ENCODE peak calls at places on chromosomes 5 and 9, in seven cellular contexts. One of them, this sample, is unnamed.

GRCh38 chr9:76194896-76195295 is 199.3 kb downstream of the RFK start:
- DNase-seq in bronchial epithelial cell: peak
- DNase-seq in IMR-90: peak
- DNase-seq in fibroblast of the aortic adventitia: no peak
- DNase-seq in GM12878: no peak
- DNase-seq in AG04450: no peak
- DNase-seq in lower leg skin: no peak
- DNase-seq in this sample: peak

GRCh38 chr5:103532116-103532734 is 30.4 kb downstream of the NUDT12 start:
- DNase-seq in IMR-90: no peak
- DNase-seq in GM12878: no peak
- DNase-seq in bronchial epithelial cell: peak
- DNase-seq in fibroblast of the aortic adventitia: peak
- DNase-seq in AG04450: no peak
- DNase-seq in lower leg skin: no peak
- DNase-seq in this sample: peak

GRCh38 chr9:1238407-1238806 is 188.2 kb downstream of the DMRT2 start:
- DNase-seq in bronchial epithelial cell: peak
- DNase-seq in AG04450: no peak
- DNase-seq in IMR-90: no peak
- DNase-seq in lower leg skin: no peak
- DNase-seq in GM12878: no peak
- DNase-seq in fibroblast of the aortic adventitia: no peak
- DNase-seq in this sample: peak

GRCh38 chr5:74075900-74076484 is 450.0 kb downstream of the ARHGEF28 start:
- DNase-seq in IMR-90: peak
- DNase-seq in bronchial epithelial cell: peak
- DNase-seq in AG04450: no peak
- DNase-seq in lower leg skin: no peak
- DNase-seq in GM12878: no peak
- DNase-seq in fibroblast of the aortic adventitia: no peak
- DNase-seq in this sample: peak

GRCh38 chr5:114418546-114419388 is 56.9 kb downstream of the KCNN2 start:
- DNase-seq in GM12878: peak
- DNase-seq in AG04450: no peak
- DNase-seq in IMR-90: no peak
- DNase-seq in fibroblast of the aortic adventitia: no peak
- DNase-seq in bronchial epithelial cell: no peak
- DNase-seq in lower leg skin: no peak
- DNase-seq in this sample: no peak

GRCh38 chr9:132409828-132410528 is at the start of gene CFAP77:
- DNase-seq in GM12878: no peak
- DNase-seq in fibroblast of the aortic adventitia: peak
- DNase-seq in IMR-90: peak
- DNase-seq in lower leg skin: peak
- DNase-seq in bronchial epithelial cell: peak
- DNase-seq in AG04450: peak
- DNase-seq in this sample: peak

GRCh38 chr9:37926737-37927590 is 23.0 kb upstream of the SLC25A51 start:
- DNase-seq in bronchial epithelial cell: no peak
- DNase-seq in fibroblast of the aortic adventitia: no peak
- DNase-seq in IMR-90: no peak
- DNase-seq in GM12878: no peak
- DNase-seq in lower leg skin: no peak
- DNase-seq in AG04450: no peak
- DNase-seq in this sample: no peak

GRCh38 chr9:109463924-109464625 is 34.0 kb downstream of the PTPN3 start:
- DNase-seq in AG04450: no peak
- DNase-seq in lower leg skin: no peak
- DNase-seq in bronchial epithelial cell: peak
- DNase-seq in fibroblast of the aortic adventitia: no peak
- DNase-seq in GM12878: peak
- DNase-seq in IMR-90: no peak
- DNase-seq in this sample: peak

GRCh38 chr5:149211566-149211965 is 60.1 kb upstream of the AFAP1L1 start:
- DNase-seq in IMR-90: peak
- DNase-seq in bronchial epithelial cell: no peak
- DNase-seq in AG04450: peak
- DNase-seq in fibroblast of the aortic adventitia: peak
- DNase-seq in lower leg skin: no peak
- DNase-seq in GM12878: no peak
- DNase-seq in this sample: no peak

DNA sequence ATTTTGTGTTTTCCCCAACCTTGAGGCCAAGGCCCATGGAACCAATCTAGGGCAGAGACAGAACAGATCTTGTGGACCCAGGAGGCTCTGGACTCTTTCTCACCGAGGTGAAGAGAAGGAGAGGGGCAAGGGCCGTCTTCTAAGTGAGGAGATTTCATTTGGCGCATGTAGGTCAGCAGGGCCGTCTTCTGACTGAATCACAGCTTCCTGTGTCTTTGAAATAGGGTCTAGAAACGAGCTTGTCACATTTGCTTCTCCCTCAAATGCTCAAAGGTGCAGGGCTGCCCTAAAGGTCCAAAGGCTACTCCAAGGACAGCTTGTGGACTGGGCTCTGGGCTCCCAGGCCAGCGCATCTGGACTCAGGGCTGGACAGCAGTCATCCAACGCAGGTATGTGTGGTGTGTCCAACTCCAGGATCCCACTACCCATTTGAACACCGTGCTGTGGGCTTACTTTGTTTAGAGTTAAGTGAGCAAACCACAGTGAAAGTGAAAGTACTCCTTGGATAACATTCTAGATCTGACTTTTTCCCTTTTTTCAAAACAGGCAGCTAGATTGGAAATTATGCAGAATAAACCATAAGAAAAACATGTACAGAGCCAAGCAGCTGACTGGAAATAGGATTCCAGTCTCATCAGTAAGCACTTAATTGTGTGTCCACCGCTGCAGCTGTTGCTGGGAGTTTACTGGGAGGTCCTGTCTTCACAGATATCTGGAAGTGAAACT is 357.0 kb downstream of the GADD45G start:
- DNase-seq in lower leg skin: no peak
- DNase-seq in IMR-90: peak
- DNase-seq in fibroblast of the aortic adventitia: peak
- DNase-seq in AG04450: no peak
- DNase-seq in bronchial epithelial cell: no peak
- DNase-seq in GM12878: no peak
- DNase-seq in this sample: no peak
- H3K4me3 ChIP-seq in lower leg skin: no peak
- H3K4me3 ChIP-seq in IMR-90: no peak
- H3K4me3 ChIP-seq in fibroblast of the aortic adventitia: no peak
- H3K4me3 ChIP-seq in AG04450: no peak
- H3K4me3 ChIP-seq in bronchial epithelial cell: no peak
- H3K4me3 ChIP-seq in GM12878: no peak
- H3K4me3 ChIP-seq in this sample: no peak

GRCh38 chr9:129885018-129885669 is 49.9 kb downstream of the USP20 start:
- DNase-seq in bronchial epithelial cell: no peak
- DNase-seq in AG04450: no peak
- DNase-seq in fibroblast of the aortic adventitia: no peak
- DNase-seq in GM12878: peak
- DNase-seq in lower leg skin: peak
- DNase-seq in IMR-90: no peak
- DNase-seq in this sample: no peak
- TF ChIP-seq CTCF in bronchial epithelial cell: peak
- TF ChIP-seq CTCF in AG04450: no peak
- TF ChIP-seq CTCF in fibroblast of the aortic adventitia: no peak
- TF ChIP-seq CTCF in GM12878: peak
- TF ChIP-seq CTCF in lower leg skin: no peak
- TF ChIP-seq CTCF in IMR-90: no peak
- TF ChIP-seq CTCF in this sample: no peak

GRCh38 chr9:127968046-127968445 is 12.7 kb downstream of the EEIG1 start:
- DNase-seq in fibroblast of the aortic adventitia: peak
- DNase-seq in lower leg skin: no peak
- DNase-seq in IMR-90: peak
- DNase-seq in bronchial epithelial cell: peak
- DNase-seq in GM12878: no peak
- DNase-seq in AG04450: no peak
- DNase-seq in this sample: peak
- H3K4me3 ChIP-seq in fibroblast of the aortic adventitia: no peak
- H3K4me3 ChIP-seq in lower leg skin: no peak
- H3K4me3 ChIP-seq in IMR-90: no peak
- H3K4me3 ChIP-seq in bronchial epithelial cell: no peak
- H3K4me3 ChIP-seq in GM12878: no peak
- H3K4me3 ChIP-seq in AG04450: no peak
- H3K4me3 ChIP-seq in this sample: no peak

DNA sequence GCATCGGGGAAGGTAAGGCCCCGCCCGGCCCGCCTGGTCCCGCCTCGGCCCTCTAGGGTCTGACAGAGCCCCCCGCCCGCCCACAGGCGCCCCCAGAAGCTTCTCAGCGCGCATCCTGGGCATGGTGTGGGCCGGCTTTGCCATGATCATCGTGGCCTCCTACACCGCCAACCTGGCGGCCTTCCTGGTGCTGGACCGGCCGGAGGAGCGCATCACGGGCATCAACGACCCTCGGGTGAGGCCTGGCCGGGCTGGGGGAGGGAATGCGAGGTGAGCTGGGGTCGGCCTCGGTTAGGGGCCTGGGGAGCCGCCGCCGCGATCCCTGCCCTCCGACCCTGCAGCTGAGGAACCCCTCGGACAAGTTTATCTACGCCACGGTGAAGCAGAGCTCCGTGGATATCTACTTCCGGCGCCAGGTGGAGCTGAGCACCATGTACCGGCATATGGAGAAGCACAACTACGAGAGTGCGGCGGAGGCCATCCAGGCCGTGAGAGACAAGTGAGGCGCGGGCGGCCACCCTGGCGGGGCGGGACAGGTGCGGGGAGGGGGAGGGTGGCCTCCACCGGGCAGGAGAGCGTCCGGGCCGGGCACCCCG is 7.2 kb downstream of the LRRC26 start:
- DNase-seq in lower leg skin: no peak
- DNase-seq in IMR-90: no peak
- DNase-seq in bronchial epithelial cell: no peak
- DNase-seq in fibroblast of the aortic adventitia: no peak
- DNase-seq in GM12878: no peak
- DNase-seq in AG04450: no peak
- DNase-seq in this sample: peak
- TF ChIP-seq CTCF in lower leg skin: no peak
- TF ChIP-seq CTCF in IMR-90: no peak
- TF ChIP-seq CTCF in bronchial epithelial cell: peak
- TF ChIP-seq CTCF in fibroblast of the aortic adventitia: no peak
- TF ChIP-seq CTCF in GM12878: no peak
- TF ChIP-seq CTCF in AG04450: no peak
- TF ChIP-seq CTCF in this sample: no peak

GRCh38 chr5:140159014-140159927 is 15.7 kb upstream of the CYSTM1 start:
- DNase-seq in GM12878: no peak
- DNase-seq in IMR-90: no peak
- DNase-seq in AG04450: no peak
- DNase-seq in bronchial epithelial cell: no peak
- DNase-seq in fibroblast of the aortic adventitia: no peak
- DNase-seq in lower leg skin: no peak
- DNase-seq in this sample: no peak

GRCh38 chr5:140153905-140154304 is 21.1 kb upstream of the CYSTM1 start:
- DNase-seq in AG04450: no peak
- DNase-seq in lower leg skin: no peak
- DNase-seq in GM12878: no peak
- DNase-seq in fibroblast of the aortic adventitia: no peak
- DNase-seq in bronchial epithelial cell: no peak
- DNase-seq in IMR-90: no peak
- DNase-seq in this sample: no peak

GRCh38 chr5:140153255-140153654 is 21.7 kb upstream of the CYSTM1 start:
- DNase-seq in bronchial epithelial cell: no peak
- DNase-seq in fibroblast of the aortic adventitia: no peak
- DNase-seq in GM12878: no peak
- DNase-seq in IMR-90: no peak
- DNase-seq in lower leg skin: no peak
- DNase-seq in AG04450: no peak
- DNase-seq in this sample: no peak

GRCh38 chr5:140160432-140160831 is 14.6 kb upstream of the CYSTM1 start:
- DNase-seq in AG04450: no peak
- DNase-seq in bronchial epithelial cell: no peak
- DNase-seq in IMR-90: no peak
- DNase-seq in fibroblast of the aortic adventitia: no peak
- DNase-seq in lower leg skin: no peak
- DNase-seq in GM12878: no peak
- DNase-seq in this sample: no peak

GRCh38 chr5:140157032-140157781 is 17.8 kb upstream of the CYSTM1 start:
- DNase-seq in AG04450: no peak
- DNase-seq in bronchial epithelial cell: peak
- DNase-seq in IMR-90: peak
- DNase-seq in GM12878: peak
- DNase-seq in lower leg skin: peak
- DNase-seq in fibroblast of the aortic adventitia: peak
- DNase-seq in this sample: peak
- H3K4me3 ChIP-seq in AG04450: peak
- H3K4me3 ChIP-seq in bronchial epithelial cell: peak
- H3K4me3 ChIP-seq in IMR-90: peak
- H3K4me3 ChIP-seq in GM12878: peak
- H3K4me3 ChIP-seq in lower leg skin: no peak
- H3K4me3 ChIP-seq in fibroblast of the aortic adventitia: peak
- H3K4me3 ChIP-seq in this sample: peak